ENCODE peak calls at places on chromosomes 13 and 19, in nine cellular contexts. J is CD4-positive, CD25-positive, alpha-beta regulatory T cell; H is AG09319; C is stimulated activated CD4-positive, alpha-beta T cell treated with anti-CD3 and anti-CD28 coated beads, Interleukin-15, amount 100 ng/mL, for 1 hour; E is stromal cell of bone marrow; A is pulmonary artery endothelial cell; R is MV-4-11; I is nucleus accumbens; M is posterior cingulate gyrus. O is an unnamed sample.

GRCh38 chr13:104586010-104586746 is 1520.0 kb upstream of the SLC10A2 start:
- DNase-seq in R (no peak), M (no peak), I (no peak), A (peak; percentile 2), C (no peak), H (no peak), E (peak; percentile 37), J (no peak), O (no peak)

GRCh38 chr13:47114030-47114429 is 217.2 kb upstream of the HTR2A start:
- DNase-seq in A (no peak), C (no peak), M (no peak), H (no peak), I (no peak), J (no peak), R (no peak), E (peak; percentile 64), O (no peak)

GRCh38 chr19:45471116-45471865 is 3.5 kb downstream of the FOSB start:
- DNase-seq in I (no peak), R (no peak), J (no peak), H (peak; percentile 24), M (no peak), E (no peak), A (no peak), C (no peak), O (no peak)

GRCh38 chr13:45516757-45517156 is 52.0 kb downstream of the COG3 start:
- DNase-seq in H (no peak), I (no peak), R (no peak), M (no peak), A (no peak), E (no peak), J (no peak), C (no peak), O (no peak)

GRCh38 chr19:1935484-1936208 is 5.3 kb upstream of the CSNK1G2 start:
- DNase-seq in C (no peak), M (no peak), A (no peak), H (no peak), I (peak; percentile 39), J (peak; percentile 60), E (no peak), R (peak; percentile 76), O (no peak)

GRCh38 chr13:45015300-45015699 is 26.0 kb downstream of the GPALPP1 start:
- DNase-seq in A (peak; percentile 2), R (no peak), E (no peak), H (no peak), M (no peak), C (no peak), J (no peak), I (no peak), O (no peak)

GRCh38 chr19:30123611-30124010 is 181.6 kb downstream of the URI1 start:
- DNase-seq in I (no peak), A (no peak), C (no peak), R (no peak), M (peak; percentile 51), J (no peak), E (no peak), H (no peak), O (no peak)

GRCh38 chr19:15289673-15290072 is 42.7 kb downstream of the BRD4 start:
- DNase-seq in I (no peak), C (no peak), A (no peak), M (no peak), J (no peak), E (no peak), H (no peak), R (no peak), O (no peak)

GRCh38 chr13:31485183-31485582 is 254.1 kb upstream of the RXFP2 start:
- DNase-seq in M (no peak), R (peak; percentile 57), J (no peak), A (no peak), E (peak; percentile 77), I (no peak), H (no peak), C (no peak), O (no peak)

GRCh38 chr19:13441810-13442512 is 64.3 kb downstream of the CACNA1A start:
- DNase-seq in E (peak; percentile 21), C (peak; percentile 3), A (no peak), J (peak; percentile 33), H (no peak), I (no peak), R (peak; percentile 52), M (no peak), O (no peak)

GRCh38 chr19:7242601-7243258 is 51.5 kb downstream of the INSR start:
- DNase-seq in J (no peak), I (no peak), M (no peak), C (no peak), R (peak; percentile 93), E (peak; percentile 91), A (no peak), H (peak; percentile 40), O (no peak)

O was measured in left lobe of liver.